ENCODE peak calls at places on chromosome 22, in seven cellular contexts. X, Y, E, J, D, P and A are unnamed samples.

GRCh38 chr22:44437493-44438015 is 60.5 kb downstream of the RTL6 start:
- DNase-seq in X (no peak), Y (no peak), E (no peak), J (no peak), D (no peak), P (no peak), A (no peak)

GRCh38 chr22:47143249-47143938 is 380.9 kb downstream of the TBC1D22A start:
- DNase-seq in X (no peak), Y (no peak), E (no peak), J (no peak), D (no peak), P (no peak), A (no peak)

GRCh38 chr22:44734801-44735517 is 17.4 kb upstream of the ARHGAP8 start:
- DNase-seq in X (no peak), Y (no peak), E (no peak), J (no peak), D (no peak), P (no peak), A (no peak)

GRCh38 chr22:29040385-29041275 is 21.0 kb downstream of the C22orf31 start:
- DNase-seq in X (peak; percentile 89), Y (peak; percentile 63), E (peak; percentile 66), J (peak; percentile 42), D (peak; percentile 51), P (peak; percentile 74), A (no peak)

GRCh38 chr22:46250783-46251125 is 661 bp upstream of the CDPF1 start:
- DNase-seq in X (no peak), Y (no peak), E (no peak), J (no peak), D (no peak), P (no peak), A (no peak)

GRCh38 chr22:39212721-39213376 is 31.9 kb downstream of the PDGFB start:
- DNase-seq in X (no peak), Y (peak; percentile 62), E (peak; percentile 14), J (no peak), D (no peak), P (no peak), A (no peak)

GRCh38 chr22:25113316-25113721 is 86.3 kb upstream of the CRYBB3 start:
- DNase-seq in X (no peak), Y (peak; percentile 60), E (no peak), J (no peak), D (no peak), P (no peak), A (no peak)

GRCh38 chr22:42078469-42079318 is 806 bp upstream of the SMDT1 start:
- DNase-seq in X (peak; percentile 30), Y (no peak), E (no peak), J (no peak), D (peak; percentile 26), P (no peak), A (no peak)

GRCh38 chr22:49966716-49967332 is 6.3 kb downstream of the PIM3 start:
- DNase-seq in X (no peak), Y (no peak), E (peak; percentile 73), J (no peak), D (peak; percentile 30), P (no peak), A (no peak)

GRCh38 chr22:47069270-47069669 is 306.8 kb downstream of the TBC1D22A start:
- DNase-seq in X (no peak), Y (no peak), E (peak; percentile 12), J (no peak), D (no peak), P (no peak), A (no peak)

GRCh38 chr22:40294696-40295095 is 51.6 kb upstream of the ADSL start:
- DNase-seq in X (no peak), Y (no peak), E (no peak), J (no peak), D (no peak), P (no peak), A (no peak)

GRCh38 chr22:22555596-22555995 is 3.5 kb downstream of the PRAME start:
- DNase-seq in X (no peak), Y (no peak), E (no peak), J (no peak), D (no peak), P (no peak), A (no peak)

GRCh38 chr22:16974298-16975084 is 33.5 kb downstream of the GAB4 start:
- DNase-seq in X (no peak), Y (no peak), E (no peak), J (no peak), D (no peak), P (no peak), A (no peak)

GRCh38 chr22:28172948-28173360 is 253.9 kb upstream of the PITPNB start:
- DNase-seq in X (no peak), Y (peak; percentile 80), E (no peak), J (no peak), D (no peak), P (no peak), A (no peak)

GRCh38 chr22:39703890-39704658 is 133.5 kb downstream of the CACNA1I start:
- DNase-seq in X (no peak), Y (no peak), E (peak; percentile 68), J (no peak), D (peak; percentile 55), P (no peak), A (no peak)

GRCh38 chr22:35313311-35314121 is 13.8 kb downstream of the TOM1 start:
- DNase-seq in X (no peak), Y (peak; percentile 51), E (peak; percentile 38), J (no peak), D (peak; percentile 12), P (peak; percentile 74), A (no peak)

GRCh38 chr22:40705918-40706682 is 26.8 kb downstream of the MCHR1 start:
- DNase-seq in X (no peak), Y (no peak), E (no peak), J (no peak), D (no peak), P (no peak), A (no peak)

GRCh38 chr22:39567135-39567946 is 3.2 kb upstream of the CACNA1I start:
- DNase-seq in X (no peak), Y (peak; percentile 62), E (no peak), J (no peak), D (no peak), P (no peak), A (no peak)

GRCh38 chr22:37630839-37631435 is 8.5 kb upstream of the SH3BP1 start:
- DNase-seq in X (no peak), Y (no peak), E (no peak), J (no peak), D (no peak), P (no peak), A (no peak)

GRCh38 chr22:47757741-47758140 is 995.3 kb downstream of the TBC1D22A start:
- DNase-seq in X (no peak), Y (no peak), E (no peak), J (no peak), D (no peak), P (no peak), A (no peak)

GRCh38 chr22:17712441-17712840 is 61.8 kb downstream of the BID start:
- DNase-seq in X (no peak), Y (no peak), E (no peak), J (no peak), D (no peak), P (no peak), A (no peak)

GRCh38 chr22:32990187-32990586 is 68.0 kb downstream of the SYN3 start:
- DNase-seq in X (no peak), Y (no peak), E (no peak), J (no peak), D (no peak), P (no peak), A (no peak)

GRCh38 chr22:46546466-46547178 is 9.2 kb upstream of the CELSR1 start:
- DNase-seq in X (no peak), Y (peak; percentile 36), E (no peak), J (no peak), D (no peak), P (no peak), A (no peak)

GRCh38 chr22:29482726-29483125 is 2.7 kb downstream of the NEFH start:
- DNase-seq in X (no peak), Y (no peak), E (no peak), J (no peak), D (no peak), P (no peak), A (no peak)

GRCh38 chr22:41410311-41410751 is 28.6 kb downstream of the TEF start:
- DNase-seq in X (no peak), Y (no peak), E (no peak), J (no peak), D (no peak), P (no peak), A (no peak)

GRCh38 chr22:24069721-24070120 is 58.6 kb downstream of the CABIN1 start:
- DNase-seq in X (no peak), Y (no peak), E (no peak), J (no peak), D (no peak), P (no peak), A (no peak)

GRCh38 chr22:31046591-31047226 is 34.4 kb upstream of the SMTN start:
- DNase-seq in X (no peak), Y (no peak), E (peak; percentile 73), J (no peak), D (peak; percentile 48), P (no peak), A (no peak)

GRCh38 chr22:44108076-44108475 is 72.6 kb upstream of the PARVG start:
- DNase-seq in X (no peak), Y (no peak), E (peak; percentile 19), J (no peak), D (no peak), P (no peak), A (no peak)

GRCh38 chr22:22235564-22235963 is 9.0 kb upstream of the VPREB1 start:
- DNase-seq in X (no peak), Y (peak; percentile 9), E (no peak), J (no peak), D (peak; percentile 39), P (no peak), A (no peak)

GRCh38 chr22:50710221-50710620 is 27.8 kb upstream of the ACR start:
- DNase-seq in X (no peak), Y (no peak), E (no peak), J (no peak), D (peak; percentile 10), P (no peak), A (no peak)

GRCh38 chr22:33073989-33074391 is 15.8 kb upstream of the SYN3 start:
- DNase-seq in X (no peak), Y (peak; percentile 85), E (no peak), J (no peak), D (no peak), P (no peak), A (no peak)

GRCh38 chr22:31206896-31207687 is 5.0 kb upstream of the LIMK2 start:
- DNase-seq in X (no peak), Y (peak; percentile 69), E (no peak), J (no peak), D (no peak), P (no peak), A (no peak)

GRCh38 chr22:41746563-41747400 is 47.5 kb downstream of the MEI1 start:
- DNase-seq in X (peak; percentile 49), Y (peak; percentile 85), E (peak; percentile 75), J (peak; percentile 19), D (peak; percentile 72), P (peak; percentile 42), A (no peak)

GRCh38 chr22:43827926-43828710 is 16.0 kb upstream of the EFCAB6 start:
- DNase-seq in X (no peak), Y (no peak), E (peak; percentile 52), J (no peak), D (no peak), P (no peak), A (no peak)